ENCODE peak calls at places on chromosomes 12 and 14, in six cellular contexts. J, R, T, B, N and E are unnamed samples.

GRCh38 chr12:25052191-25053020 is 103.5 kb upstream of the BCAT1 start:
- DNase-seq in N (no peak), B (no peak), T (peak), R (no peak), J (peak), E (peak)

GRCh38 chr12:54038760-54039414 is 6.0 kb downstream of the HOXC5 start:
- DNase-seq in J (no peak), N (no peak), B (no peak), R (peak), T (no peak), E (no peak)

GRCh38 chr12:123253606-123254459 is 17.8 kb downstream of the CDK2AP1 start:
- DNase-seq in J (no peak), B (peak), N (no peak), R (no peak), T (no peak), E (no peak)

GRCh38 chr14:62015945-62016344 is 253.7 kb downstream of the SNAPC1 start:
- DNase-seq in N (no peak), J (no peak), T (no peak), R (no peak), B (no peak), E (no peak)

GRCh38 chr12:121875582-121875981 is 13.0 kb upstream of the PSMD9 start:
- DNase-seq in B (no peak), T (no peak), R (no peak), J (no peak), N (no peak), E (no peak)

GRCh38 chr12:108573310-108573709 is 10.9 kb downstream of the ISCU start:
- DNase-seq in B (no peak), R (no peak), N (no peak), J (no peak), T (no peak), E (no peak)

GRCh38 chr12:124075836-124076235 is 102.8 kb downstream of the ZNF664 start:
- DNase-seq in N (no peak), J (no peak), T (no peak), B (no peak), R (no peak), E (no peak)

GRCh38 chr14:87810711-87811110 is 182.3 kb downstream of the GALC start:
- DNase-seq in T (no peak), J (no peak), B (no peak), N (no peak), R (no peak), E (no peak)

GRCh38 chr14:95065411-95065810 is 91.9 kb downstream of the DICER1 start:
- DNase-seq in J (no peak), N (no peak), R (no peak), T (no peak), B (no peak), E (no peak)

GRCh38 chr12:131853832-131854797 is 25.9 kb downstream of the MMP17 start:
- DNase-seq in N (no peak), T (no peak), B (no peak), J (no peak), R (peak), E (no peak)

GRCh38 chr12:54239568-54239967 is 40.4 kb downstream of the CBX5 start:
- DNase-seq in B (no peak), T (no peak), J (no peak), N (no peak), R (no peak), E (no peak)

GRCh38 chr12:54383041-54383609 is 1.4 kb downstream of the ZNF385A start:
- DNase-seq in B (no peak), N (no peak), T (no peak), R (peak), J (no peak), E (no peak)

GRCh38 chr14:69715725-69716482 is 51.0 kb upstream of the SRSF5 start:
- DNase-seq in T (peak), R (peak), N (peak), J (no peak), B (no peak), E (no peak)

GRCh38 chr14:100523536-100524025 is 63.6 kb downstream of the BEGAIN start:
- DNase-seq in B (peak), R (no peak), T (no peak), N (no peak), J (no peak), E (peak)

GRCh38 chr12:68636268-68636667 is 25.6 kb downstream of the RAP1B start:
- DNase-seq in R (no peak), T (no peak), N (no peak), J (no peak), B (no peak), E (no peak)

GRCh38 chr14:101821528-101821927 is 60.0 kb downstream of the PPP2R5C start:
- DNase-seq in B (no peak), N (no peak), J (peak), T (no peak), R (no peak), E (peak)

GRCh38 chr14:55160989-55161388 is 30.4 kb downstream of the DLGAP5 start:
- DNase-seq in J (no peak), R (no peak), B (no peak), T (no peak), N (no peak), E (no peak)

GRCh38 chr14:56733396-56733795 is 76.9 kb downstream of the OTX2 start:
- DNase-seq in N (no peak), T (no peak), B (no peak), J (no peak), R (no peak), E (no peak)

GRCh38 chr14:63454863-63455622 is 88.1 kb downstream of the PPP2R5E start:
- DNase-seq in T (no peak), R (no peak), N (no peak), B (no peak), J (no peak), E (no peak)

GRCh38 chr12:69872804-69873203 is 47.8 kb downstream of the MYRFL start:
- DNase-seq in N (no peak), B (no peak), J (no peak), R (no peak), T (no peak), E (no peak)

GRCh38 chr12:28164644-28165313 is 25.5 kb upstream of the CCDC91 start:
- DNase-seq in T (no peak), J (no peak), R (no peak), B (no peak), N (peak), E (no peak)

GRCh38 chr12:78793491-78793890 is 71.1 kb upstream of the SYT1 start:
- DNase-seq in T (no peak), J (no peak), N (no peak), B (no peak), R (no peak), E (no peak)

GRCh38 chr12:1781770-1782169 is 38.6 kb upstream of the LRTM2 start:
- DNase-seq in R (no peak), T (no peak), B (no peak), N (no peak), J (no peak), E (no peak)

GRCh38 chr14:75861161-75861621 is 120.6 kb downstream of the TGFB3 start:
- DNase-seq in J (no peak), B (no peak), N (no peak), R (no peak), T (no peak), E (no peak)

GRCh38 chr12:105740970-105741725 is 397.6 kb downstream of the NUAK1 start:
- DNase-seq in T (no peak), R (peak), B (no peak), J (no peak), N (no peak), E (no peak)

GRCh38 chr12:63897931-63898330 is 53.4 kb downstream of the SRGAP1 start:
- DNase-seq in N (no peak), R (no peak), B (no peak), J (no peak), T (no peak), E (no peak)

GRCh38 chr12:42759622-42760273 is 170.2 kb upstream of the PRICKLE1 start:
- DNase-seq in T (peak), J (no peak), R (peak), N (no peak), B (peak), E (no peak)

GRCh38 chr12:99600388-99600787 is 47.2 kb upstream of the GARIN6 start:
- DNase-seq in N (no peak), B (no peak), J (no peak), R (no peak), T (no peak), E (no peak)

GRCh38 chr12:132500137-132500855 is 10.3 kb downstream of the FBRSL1 start:
- DNase-seq in R (no peak), B (no peak), N (no peak), T (no peak), J (no peak), E (no peak)

GRCh38 chr12:119061208-119061796 is 80.0 kb downstream of the SRRM4 start:
- DNase-seq in R (peak), N (peak), T (peak), B (no peak), J (no peak), E (no peak)

GRCh38 chr12:91579516-91580263 is 397.1 kb upstream of the DCN start:
- DNase-seq in J (no peak), R (no peak), B (no peak), T (no peak), N (no peak), E (no peak)

GRCh38 chr14:69342928-69343525 is 55.1 kb downstream of the ERH start:
- DNase-seq in T (no peak), N (peak), B (no peak), J (no peak), R (no peak), E (no peak)

GRCh38 chr14:93056840-93057585 is 58.7 kb downstream of the ITPK1 start:
- DNase-seq in J (no peak), N (no peak), B (no peak), R (no peak), T (no peak), E (no peak)

GRCh38 chr14:99628832-99629618 is 15.9 kb upstream of the HHIPL1 start:
- DNase-seq in J (peak), B (peak), T (peak), N (peak), R (peak), E (peak)

GRCh38 chr12:111248221-111248620 is 120.7 kb downstream of the PHETA1 start:
- DNase-seq in R (no peak), T (peak), B (no peak), J (no peak), N (no peak), E (no peak)

GRCh38 chr14:75249251-75249957 is 29.2 kb upstream of the FOS start:
- DNase-seq in T (no peak), J (peak), B (no peak), R (peak), N (peak), E (peak)

GRCh38 chr14:50762931-50763300 is 68.0 kb downstream of the NIN start:
- DNase-seq in B (no peak), N (no peak), R (no peak), J (no peak), T (no peak), E (no peak)

DNA sequence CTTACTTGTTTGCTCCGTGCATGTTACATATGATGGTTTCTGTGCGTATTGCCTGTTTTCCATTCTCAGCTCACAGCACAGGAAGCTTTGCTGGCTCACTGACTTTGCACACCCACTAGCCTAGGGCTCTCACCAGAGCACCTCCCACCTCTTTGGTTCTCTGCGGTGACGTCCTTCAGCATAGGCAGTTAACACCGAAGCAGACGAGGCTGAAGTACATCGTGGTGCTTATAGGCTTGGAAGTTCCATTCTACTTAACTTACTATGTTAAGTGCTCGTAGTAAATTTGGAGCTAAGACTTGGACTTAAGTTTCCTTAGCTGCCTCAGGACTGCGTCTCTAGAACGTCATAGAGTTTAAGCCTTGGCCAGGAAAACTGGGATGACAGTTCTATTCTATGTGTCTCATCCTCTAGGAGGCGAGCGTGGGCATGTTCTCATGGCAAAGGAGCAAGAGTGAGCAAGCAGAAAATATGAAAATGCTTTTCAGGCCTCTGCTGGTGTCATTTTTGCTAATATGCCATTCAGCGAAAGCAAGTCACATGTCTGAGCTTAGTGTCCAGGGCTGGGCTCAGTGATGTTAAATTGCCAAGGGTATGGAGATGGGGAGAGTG is 57.4 kb downstream of the NRXN3 start:
- DNase-seq in B (no peak), T (no peak), J (no peak), N (no peak), R (no peak), E (no peak)
- TF ChIP-seq CTCF in B (peak), T (no peak), J (no peak), N (no peak), R (no peak), E (no peak)

DNA sequence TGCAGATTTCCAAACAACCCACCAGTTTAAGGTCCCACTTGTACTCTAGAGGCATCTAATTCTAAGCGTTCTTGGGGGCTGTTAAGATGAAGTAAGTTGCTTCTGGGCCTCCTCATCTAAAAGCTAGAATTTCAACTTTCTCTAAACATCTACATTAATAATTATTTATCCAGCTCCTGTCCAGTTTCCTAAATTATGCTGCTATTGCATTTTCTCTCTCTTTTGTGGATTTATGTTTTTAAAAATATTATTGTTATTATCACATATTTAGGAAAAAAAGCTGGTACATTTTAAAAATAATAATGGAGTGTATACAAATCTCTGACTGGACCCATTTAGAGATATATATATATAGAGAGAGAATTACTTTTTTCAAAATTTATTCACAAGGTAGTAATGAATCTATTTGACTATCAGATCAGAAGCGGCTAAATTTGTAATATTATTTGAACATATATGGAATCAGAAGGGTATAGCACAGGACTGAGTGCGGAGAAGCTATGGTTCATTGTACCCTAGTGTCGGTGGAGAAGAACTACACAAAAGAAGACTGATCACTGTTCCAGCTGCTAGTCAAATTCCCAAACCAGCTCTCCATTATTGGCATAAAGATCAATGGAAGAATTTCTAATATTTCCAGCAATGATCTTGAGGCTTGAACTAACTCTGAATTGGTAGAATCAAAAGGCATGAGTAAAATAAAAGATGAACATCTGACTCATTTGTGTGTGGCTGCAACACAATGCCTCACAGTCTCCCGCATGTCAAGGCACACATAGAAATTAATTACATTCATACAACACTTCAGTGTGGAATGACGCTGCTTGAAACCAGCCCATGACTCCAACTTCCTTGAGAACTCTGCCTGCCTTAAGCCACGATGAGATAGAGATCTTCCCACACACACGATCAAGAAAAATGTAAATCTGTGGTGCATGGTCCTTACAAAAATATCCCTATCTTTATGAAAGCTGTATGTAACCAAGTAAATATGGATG is 433.4 kb upstream of the OR4E1 start:
- DNase-seq in B (no peak), J (no peak), T (no peak), N (no peak), R (no peak), E (no peak)
- TF ChIP-seq CTCF in B (no peak), J (no peak), T (no peak), N (no peak), R (no peak), E (no peak)

GRCh38 chr14:58167891-58168290 is 15.9 kb upstream of the ARMH4 start:
- DNase-seq in T (no peak), J (no peak), N (no peak), B (peak), R (no peak), E (no peak)

GRCh38 chr14:58171090-58171489 is 19.1 kb upstream of the ARMH4 start:
- DNase-seq in N (peak), B (peak), J (no peak), R (peak), T (peak), E (no peak)

GRCh38 chr14:58166005-58166983 is 14.3 kb upstream of the ARMH4 start:
- DNase-seq in N (peak), B (peak), R (peak), J (peak), T (peak), E (peak)

DNA sequence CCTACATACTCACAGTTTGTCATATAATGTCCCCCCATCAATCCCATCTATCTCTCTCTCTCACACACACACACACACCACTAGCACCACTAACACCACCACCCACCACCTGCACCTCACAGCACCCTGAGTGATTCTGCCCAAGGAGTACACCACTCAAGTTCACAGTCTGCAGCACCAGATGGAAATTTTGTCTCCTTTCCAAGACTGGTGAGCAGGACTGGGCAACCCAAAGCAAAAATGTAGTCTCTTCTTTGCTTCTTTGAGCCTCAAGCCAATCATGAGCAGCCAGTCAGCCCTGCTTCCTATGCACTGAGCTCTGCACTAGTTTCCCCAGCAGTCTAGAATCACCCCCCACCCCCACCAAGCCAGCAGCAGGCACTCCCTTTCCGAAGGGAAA is 15.0 kb upstream of the ARMH4 start:
- DNase-seq in J (no peak), B (peak), T (no peak), R (no peak), N (no peak), E (no peak)
- TF ChIP-seq CTCF in J (no peak), B (no peak), T (no peak), R (no peak), N (no peak), E (no peak)

GRCh38 chr14:104827173-104828055 is 26.5 kb downstream of the ZBTB42 start:
- DNase-seq in B (peak), N (peak), R (no peak), J (no peak), T (peak), E (peak)
- TF ChIP-seq CTCF in B (peak), N (peak), R (peak), J (peak), T (no peak), E (peak)

GRCh38 chr12:56315256-56315625 is 547 bp downstream of the CNPY2 start:
- DNase-seq in J (no peak), N (no peak), T (no peak), B (peak), R (no peak), E (no peak)

GRCh38 chr12:56315626-56316473 is at the start of gene CNPY2:
- DNase-seq in R (peak), B (peak), N (peak), T (peak), J (peak), E (peak)

GRCh38 chr12:56321027-56321426 is 5.2 kb upstream of the CNPY2 start:
- DNase-seq in T (no peak), R (no peak), B (no peak), N (no peak), J (no peak), E (no peak)

DNA sequence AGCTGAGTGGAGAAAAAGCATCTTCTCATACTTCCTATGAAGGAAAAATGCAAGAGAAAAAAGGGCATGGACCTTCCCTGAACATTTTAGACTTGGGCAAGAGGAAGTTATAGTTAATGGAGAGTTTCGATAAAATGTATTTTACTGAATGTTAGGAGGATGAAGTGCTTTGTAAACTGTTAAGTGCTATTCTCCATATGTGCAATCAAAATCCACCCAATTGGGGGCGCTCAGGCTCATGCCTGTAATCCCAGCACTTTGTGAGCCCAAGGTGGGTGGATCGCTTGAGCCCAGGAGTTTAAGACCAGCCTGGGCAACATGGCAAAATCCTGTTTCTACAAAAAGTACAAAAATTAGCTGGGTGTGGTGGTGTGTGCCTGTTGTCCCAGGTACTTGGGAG is 1.9 kb upstream of the CNPY2 start:
- DNase-seq in T (no peak), J (no peak), R (no peak), B (peak), N (no peak), E (no peak)
- TF ChIP-seq CTCF in T (no peak), J (no peak), R (no peak), B (peak), N (no peak), E (no peak)

GRCh38 chr12:11209098-11209497 is 22.4 kb upstream of the TAS2R42 start:
- DNase-seq in T (no peak), N (peak), R (no peak), B (no peak), J (no peak), E (no peak)
- TF ChIP-seq CTCF in T (no peak), N (no peak), R (no peak), B (no peak), J (no peak), E (no peak)